ENCODE peak calls at places on chromosomes 1 and 21, in five cellular contexts. L is tibial nerve, Q is ovary, W is HepG2, C is transverse colon. I is an unnamed sample. For H3K4me1, the result is how much of the 10 kb centered on the place peaks cover.

GRCh38 chr1:221783936-221784335 is 42.0 kb upstream of the DUSP10 start:
- DNase-seq in L (no peak), Q (no peak), W (no peak), C (no peak), I (no peak)

GRCh38 chr1:21307210-21307609 is 16.9 kb upstream of the ECE1 start:
- DNase-seq in L (no peak), Q (no peak), W (no peak), C (no peak), I (no peak)

GRCh38 chr1:223844521-223844961 is 1.2 kb downstream of the TP53BP2 start:
- DNase-seq in L (no peak), Q (no peak), W (no peak), C (no peak), I (no peak)

GRCh38 chr1:191290441-191290840 is 812.8 kb upstream of the BRINP3 start:
- DNase-seq in L (no peak), Q (no peak), W (no peak), C (no peak), I (no peak)

GRCh38 chr1:222124602-222125001 is 382.7 kb upstream of the DUSP10 start:
- DNase-seq in L (no peak), Q (no peak), W (no peak), C (no peak), I (no peak)

GRCh38 chr1:172630868-172631267 is 28.0 kb upstream of the FASLG start:
- DNase-seq in L (no peak), Q (no peak), W (peak), C (no peak), I (no peak)

GRCh38 chr1:46714976-46715375 is 3.9 kb downstream of the EFCAB14 start:
- DNase-seq in L (no peak), Q (no peak), W (no peak), C (no peak), I (no peak)

GRCh38 chr1:244210884-244211558 is 159.9 kb downstream of the ZBTB18 start:
- DNase-seq in L (no peak), Q (no peak), W (no peak), C (no peak), I (no peak)

GRCh38 chr1:186848509-186849130 is 19.9 kb downstream of the PLA2G4A start:
- DNase-seq in L (no peak), Q (no peak), W (peak), C (no peak), I (no peak)
- TF ChIP-seq EP300 in L (no peak), Q (no peak), W (no peak), C (no peak), I (no peak)

GRCh38 chr1:179873366-179873978 is 4.1 kb downstream of the TOR1AIP2 start:
- DNase-seq in L (no peak), Q (no peak), W (peak), C (no peak), I (no peak)

GRCh38 chr1:179872558-179872957 is 5.0 kb downstream of the TOR1AIP2 start:
- DNase-seq in L (no peak), Q (no peak), W (no peak), C (no peak), I (no peak)

GRCh38 chr1:179870870-179871269 is 6.7 kb downstream of the TOR1AIP2 start:
- DNase-seq in L (no peak), Q (no peak), W (no peak), C (no peak), I (no peak)

GRCh38 chr1:179875606-179876288 is 1.9 kb downstream of the TOR1AIP2 start:
- DNase-seq in L (no peak), Q (no peak), W (no peak), C (no peak), I (no peak)

DNA sequence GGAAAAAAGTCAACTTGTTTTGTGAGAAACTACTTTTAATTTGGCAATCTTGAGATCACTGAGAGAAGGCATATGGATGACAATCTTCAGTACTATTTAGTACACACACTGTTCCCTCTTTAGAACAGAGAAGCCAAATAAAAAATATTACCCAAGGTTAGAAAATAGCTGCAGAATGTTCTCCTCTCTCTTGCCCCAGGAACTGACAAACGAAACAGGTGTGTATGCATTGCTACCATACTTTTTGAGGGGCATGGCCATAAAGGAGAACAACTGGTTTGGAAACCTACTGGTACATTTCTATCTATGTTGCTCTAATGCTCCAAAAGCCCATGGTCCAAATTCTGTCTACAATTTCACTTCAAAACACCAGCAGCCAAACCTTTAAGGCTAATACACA is 5.7 kb downstream of the TOR1AIP2 start:
- DNase-seq in L (no peak), Q (no peak), W (no peak), C (no peak), I (no peak)
- H3K4me1 ChIP-seq in L (half or more), Q (under half), W (half or more), C (half or more), I (half or more)

DNA sequence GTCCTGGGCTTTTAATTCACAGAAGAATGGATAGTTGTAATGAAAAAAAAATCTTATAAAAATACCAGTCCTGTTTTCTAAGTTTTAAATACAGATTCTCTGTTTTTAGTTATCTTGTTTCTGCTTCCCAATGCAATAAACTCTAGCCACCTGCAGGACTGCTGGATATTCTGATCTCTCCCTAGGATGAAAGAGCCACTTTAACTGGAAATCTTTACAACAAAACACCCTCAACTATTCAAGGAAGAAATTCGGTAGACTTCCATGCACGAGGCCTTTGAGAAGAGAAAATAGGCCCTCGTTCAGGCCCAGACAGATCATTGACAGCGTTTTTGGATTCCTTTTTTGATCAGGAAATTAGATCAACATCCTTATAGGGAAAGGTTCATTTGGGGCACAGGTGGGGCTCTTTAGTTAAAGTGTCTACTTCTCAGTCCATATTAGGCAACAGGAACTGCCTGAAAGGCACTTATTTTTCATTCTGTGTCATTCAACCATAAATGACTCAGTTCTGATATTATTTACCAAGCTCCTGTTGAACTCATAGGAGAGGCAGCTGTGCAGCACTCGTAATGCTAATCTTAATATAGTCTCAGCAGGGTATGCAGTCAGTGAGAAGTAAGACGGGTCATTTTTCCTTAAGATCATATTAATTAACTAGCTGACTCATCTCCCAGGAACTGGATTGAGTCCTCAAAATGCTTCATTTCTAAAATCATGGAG is 71.1 kb upstream of the ERRFI1 start:
- DNase-seq in L (no peak), Q (no peak), W (peak), C (peak), I (no peak)
- TF ChIP-seq EP300 in L (no peak), Q (no peak), W (no peak), C (peak), I (no peak)

DNA sequence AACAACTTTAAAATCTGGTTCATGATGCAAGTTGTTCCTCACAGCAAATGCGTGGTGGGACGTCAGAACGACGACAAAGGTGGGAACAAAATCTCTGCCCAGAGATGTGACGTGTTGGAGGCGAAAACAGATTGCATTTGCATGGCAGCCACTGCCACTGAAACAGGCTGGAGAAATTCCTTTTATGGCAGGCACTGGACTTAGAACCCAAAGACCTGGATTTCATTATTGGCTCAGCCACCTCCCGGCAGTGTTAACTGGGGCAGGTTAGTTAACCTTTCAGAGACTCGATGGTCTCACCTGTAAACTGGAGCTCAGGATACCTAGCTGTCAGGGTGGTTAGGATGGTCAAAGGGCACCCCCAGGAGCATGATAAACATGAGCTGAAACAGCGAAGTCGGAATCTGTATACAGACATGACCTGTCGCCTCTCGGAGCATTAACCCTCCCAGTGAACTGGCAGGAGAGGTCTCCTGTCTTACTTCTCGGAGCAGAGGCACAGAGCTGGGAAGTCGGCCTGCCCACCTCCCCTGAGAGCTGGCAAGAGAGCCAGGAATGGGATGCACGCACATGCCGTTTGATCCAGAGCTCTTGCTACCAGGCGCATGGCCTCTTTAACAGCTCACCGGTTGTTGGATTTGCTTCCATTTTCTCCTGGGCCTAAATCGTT is 59.2 kb upstream of the TARBP1 start:
- DNase-seq in L (no peak), Q (no peak), W (peak), C (peak), I (peak)
- H3K4me1 ChIP-seq in L (half or more), Q (under half), W (half or more), C (half or more), I (under half)

DNA sequence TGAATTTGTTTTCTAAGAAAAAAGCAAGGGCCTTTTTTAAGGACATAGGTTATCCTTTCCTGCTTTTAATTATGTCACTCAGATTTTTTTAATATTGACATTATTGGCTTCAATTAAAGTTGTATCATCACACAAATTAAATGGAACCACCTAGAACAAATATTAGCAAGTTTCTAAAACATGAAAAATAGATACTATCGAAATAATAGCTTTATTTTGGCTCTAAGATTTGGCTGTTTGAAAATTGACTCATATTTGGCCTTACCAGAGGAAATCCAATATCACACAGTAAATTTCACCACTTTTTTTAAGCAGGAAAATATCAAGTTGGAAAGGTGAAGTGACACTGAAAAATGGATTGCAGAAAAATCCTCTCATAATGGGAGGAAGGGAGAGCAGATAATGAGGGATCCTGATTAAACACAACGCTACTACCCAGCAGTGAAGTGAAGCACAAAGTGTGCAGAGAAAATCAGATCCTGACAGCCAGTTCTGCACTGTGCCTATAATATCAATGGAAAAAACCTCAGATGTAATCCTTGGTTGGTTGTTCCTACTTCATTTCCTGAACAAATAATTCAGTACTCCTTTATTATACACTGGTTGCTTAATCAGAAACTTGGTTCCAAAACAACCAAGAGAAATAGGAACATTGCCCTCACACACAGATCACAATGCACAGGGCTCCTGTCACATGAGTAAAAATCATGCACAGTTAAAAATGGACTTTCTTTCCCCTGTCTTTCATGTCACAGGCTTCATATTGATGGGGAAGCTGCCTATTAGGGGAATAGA is 9.4 kb downstream of the DNASE2B start:
- DNase-seq in L (no peak), Q (no peak), W (no peak), C (no peak), I (no peak)
- TF ChIP-seq EP300 in L (peak), Q (no peak), W (no peak), C (no peak), I (no peak)

GRCh38 chr21:42264245-42265195 is 45.6 kb downstream of the ABCG1 start:
- DNase-seq in L (no peak), Q (no peak), W (no peak), C (no peak), I (no peak)

GRCh38 chr21:42260121-42260520 is 41.2 kb downstream of the ABCG1 start:
- DNase-seq in L (no peak), Q (no peak), W (no peak), C (no peak), I (no peak)

GRCh38 chr21:42263591-42264131 is 44.7 kb downstream of the ABCG1 start:
- DNase-seq in L (no peak), Q (no peak), W (no peak), C (no peak), I (peak)

GRCh38 chr21:42262826-42263225 is 43.9 kb downstream of the ABCG1 start:
- DNase-seq in L (no peak), Q (peak), W (peak), C (peak), I (peak)

DNA sequence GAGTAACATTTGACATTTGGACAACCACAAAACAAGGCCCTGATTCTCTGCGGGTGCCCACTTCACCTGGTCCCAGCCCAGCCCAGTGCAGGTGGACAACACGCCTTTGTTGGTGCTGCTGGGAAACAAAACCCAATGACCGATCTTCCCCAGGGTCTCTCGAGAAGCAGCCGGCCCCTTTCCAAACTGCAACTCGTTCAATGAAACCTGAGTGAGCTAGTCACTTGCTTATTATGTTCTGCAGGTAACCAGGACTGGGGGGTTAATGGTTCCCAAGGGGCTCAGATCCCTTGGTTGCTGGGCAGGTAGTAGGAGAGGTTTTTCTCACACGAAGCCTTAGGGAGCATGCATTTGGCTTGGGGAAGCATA is 42.9 kb downstream of the ABCG1 start:
- DNase-seq in L (no peak), Q (no peak), W (no peak), C (no peak), I (no peak)
- H3K4me1 ChIP-seq in L (half or more), Q (under half), W (under half), C (under half), I (under half)